ENCODE peak calls at places on chromosomes 11 and 22, in five cellular contexts. Q is CD8-positive, alpha-beta T cell; Z is heart left ventricle; T is cardiac muscle cell; E is left lung. P is an unnamed sample.

GRCh38 chr11:111046291-111046690 is 199.2 kb upstream of the POU2AF2 start:
- DNase-seq in T (no peak), Q (no peak), Z (no peak), E (no peak), P (no peak)

GRCh38 chr11:44622721-44623258 is 57.3 kb downstream of the CD82 start:
- DNase-seq in E (peak; percentile 55), T (no peak), Q (peak; percentile 9), Z (no peak), P (no peak)

GRCh38 chr11:59144096-59144495 is 1.4 kb downstream of the FAM111A start:
- DNase-seq in Z (no peak), E (no peak), Q (no peak), T (no peak), P (no peak)

GRCh38 chr11:118306556-118306955 is 2.0 kb downstream of the CD3E start:
- DNase-seq in Q (peak; percentile 44), T (peak; percentile 1), E (no peak), Z (no peak), P (no peak)

GRCh38 chr22:49913026-49913425 is 5.2 kb downstream of the ALG12 start:
- DNase-seq in Z (no peak), Q (no peak), T (no peak), E (no peak), P (no peak)

GRCh38 chr22:33785283-33785991 is 134.8 kb downstream of the LARGE1 start:
- DNase-seq in Z (no peak), E (no peak), T (peak; percentile 51), Q (no peak), P (peak; percentile 60)

GRCh38 chr22:46088541-46089311 is 61.6 kb upstream of the PPARA start:
- DNase-seq in Q (no peak), E (peak; percentile 82), T (peak; percentile 69), Z (peak; percentile 66), P (peak; percentile 80)

GRCh38 chr11:79212711-79213110 is 228.1 kb downstream of the TENM4 start:
- DNase-seq in Q (no peak), T (no peak), E (no peak), Z (no peak), P (no peak)

GRCh38 chr22:24578355-24579241 is 14.3 kb downstream of the LRRC75B start:
- DNase-seq in Q (no peak), Z (no peak), E (no peak), T (no peak), P (no peak)

GRCh38 chr22:27771637-27772369 is 29.8 kb downstream of the MN1 start:
- DNase-seq in Z (no peak), E (no peak), Q (no peak), T (no peak), P (no peak)

GRCh38 chr11:125987066-125987641 is 41.3 kb downstream of the VSIG10L2 start:
- DNase-seq in Q (no peak), Z (no peak), E (no peak), T (no peak), P (no peak)

GRCh38 chr22:19179472-19180048 is 1.0 kb upstream of the SLC25A1 start:
- DNase-seq in Q (peak; percentile 36), E (peak; percentile 90), T (peak; percentile 93), Z (peak; percentile 82), P (peak; percentile 70)

GRCh38 chr22:38706101-38706884 is 549 bp downstream of the GTPBP1 start:
- DNase-seq in E (peak; percentile 92), Q (peak; percentile 29), Z (peak; percentile 48), T (peak; percentile 40), P (peak; percentile 36)

GRCh38 chr22:38835888-38836301 is 7.9 kb downstream of the NPTXR start:
- DNase-seq in T (peak; percentile 14), Z (no peak), E (no peak), Q (no peak), P (peak; percentile 66)

GRCh38 chr11:118643142-118643994 is 36.0 kb downstream of the PHLDB1 start:
- DNase-seq in Q (no peak), Z (peak; percentile 72), E (peak; percentile 54), T (no peak), P (no peak)

GRCh38 chr11:93192163-93192562 is 5.6 kb downstream of the SLC36A4 start:
- DNase-seq in Q (no peak), E (no peak), T (peak; percentile 17), Z (no peak), P (no peak)

GRCh38 chr11:111631666-111632039 is 29.4 kb downstream of the SIK2 start:
- DNase-seq in E (no peak), Z (no peak), Q (no peak), T (peak; percentile 74), P (peak; percentile 66)

GRCh38 chr11:128741511-128741910 is 47.6 kb downstream of the FLI1 start:
- DNase-seq in T (no peak), Q (no peak), Z (no peak), E (no peak), P (no peak)

GRCh38 chr11:22192642-22193347 is at the start of gene ANO5:
- DNase-seq in E (peak; percentile 89), Q (no peak), T (peak; percentile 7), Z (peak; percentile 86), P (peak; percentile 4)

GRCh38 chr11:8907116-8907515 is 3.9 kb upstream of the AKIP1 start:
- DNase-seq in T (no peak), Z (no peak), Q (no peak), E (no peak), P (no peak)
- H3K27me3 ChIP-seq in T (no peaks in the 10 kb centered on the region), Z (no peaks in the 10 kb centered on the region), Q (no peaks in the 10 kb centered on the region), E (no peaks in the 10 kb centered on the region), P (no peaks in the 10 kb centered on the region)

GRCh38 chr22:47570300-47570685 is 807.8 kb downstream of the TBC1D22A start:
- DNase-seq in Q (no peak), Z (no peak), E (no peak), T (no peak), P (no peak)
- H3K9me3 ChIP-seq in Q (no peaks in the 10 kb centered on the region), Z (no peaks in the 10 kb centered on the region), E (no peaks in the 10 kb centered on the region), T (no peaks in the 10 kb centered on the region), P (no peaks in the 10 kb centered on the region)

DNA sequence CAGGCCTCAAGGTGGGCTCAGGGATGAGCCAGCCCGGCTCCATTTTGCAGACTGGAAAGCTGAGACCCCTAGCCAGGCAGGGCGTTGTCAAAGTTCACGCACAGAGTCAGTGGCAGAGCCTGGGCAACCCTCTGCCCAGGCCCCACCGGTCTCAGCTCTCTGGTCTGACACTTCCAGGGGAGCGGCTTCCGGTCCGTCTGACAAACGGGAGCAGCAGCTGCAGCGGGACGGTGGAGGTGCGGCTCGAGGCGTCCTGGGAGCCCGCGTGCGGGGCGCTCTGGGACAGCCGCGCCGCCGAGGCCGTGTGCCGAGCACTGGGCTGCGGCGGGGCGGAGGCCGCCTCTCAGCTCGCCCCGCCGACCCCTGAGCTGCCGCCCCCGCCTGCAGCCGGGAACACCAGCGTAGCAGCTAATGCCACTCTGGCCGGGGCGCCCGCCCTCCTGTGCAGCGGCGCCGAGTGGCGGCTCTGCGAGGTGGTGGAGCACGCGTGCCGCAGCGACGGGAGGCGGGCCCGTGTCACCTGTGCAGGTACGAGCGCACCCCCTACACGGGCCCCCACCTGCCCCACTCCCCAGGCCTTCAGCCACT is 36.0 kb downstream of the CD6 start:
- DNase-seq in T (no peak), Q (no peak), Z (no peak), E (no peak), P (no peak)
- H3K27me3 ChIP-seq in T (peaks cover 35% of the 10 kb centered on the region), Q (no peaks in the 10 kb centered on the region), Z (peaks cover 24% of the 10 kb centered on the region), E (peaks cover 45% of the 10 kb centered on the region), P (no peaks in the 10 kb centered on the region)

DNA sequence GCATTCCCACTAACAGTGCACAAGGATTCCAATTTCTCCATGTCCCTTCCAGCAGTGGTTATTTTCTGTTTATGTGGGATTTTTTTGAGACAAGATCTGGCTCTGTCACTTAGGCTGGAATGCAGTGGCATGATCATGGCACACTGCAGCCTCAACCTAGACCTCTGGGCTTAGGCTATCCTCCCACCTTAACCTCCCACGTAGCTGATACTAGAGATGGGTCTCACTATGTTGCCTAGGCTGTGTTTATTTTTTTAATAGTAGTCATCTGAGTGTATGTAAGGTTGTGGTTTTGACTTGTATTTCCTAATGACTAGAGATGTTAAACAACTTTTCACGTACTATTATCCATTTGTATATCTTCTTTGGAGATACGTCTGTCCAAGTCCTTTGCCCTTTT is 74.6 kb downstream of the KCNQ1OT1 start:
- DNase-seq in T (no peak), E (no peak), Z (no peak), Q (no peak), P (no peak)
- H3K9me3 ChIP-seq in T (no peaks in the 10 kb centered on the region), E (peaks cover 25% of the 10 kb centered on the region), Z (no peaks in the 10 kb centered on the region), Q (no peaks in the 10 kb centered on the region), P (peaks cover 27% of the 10 kb centered on the region)

DNA sequence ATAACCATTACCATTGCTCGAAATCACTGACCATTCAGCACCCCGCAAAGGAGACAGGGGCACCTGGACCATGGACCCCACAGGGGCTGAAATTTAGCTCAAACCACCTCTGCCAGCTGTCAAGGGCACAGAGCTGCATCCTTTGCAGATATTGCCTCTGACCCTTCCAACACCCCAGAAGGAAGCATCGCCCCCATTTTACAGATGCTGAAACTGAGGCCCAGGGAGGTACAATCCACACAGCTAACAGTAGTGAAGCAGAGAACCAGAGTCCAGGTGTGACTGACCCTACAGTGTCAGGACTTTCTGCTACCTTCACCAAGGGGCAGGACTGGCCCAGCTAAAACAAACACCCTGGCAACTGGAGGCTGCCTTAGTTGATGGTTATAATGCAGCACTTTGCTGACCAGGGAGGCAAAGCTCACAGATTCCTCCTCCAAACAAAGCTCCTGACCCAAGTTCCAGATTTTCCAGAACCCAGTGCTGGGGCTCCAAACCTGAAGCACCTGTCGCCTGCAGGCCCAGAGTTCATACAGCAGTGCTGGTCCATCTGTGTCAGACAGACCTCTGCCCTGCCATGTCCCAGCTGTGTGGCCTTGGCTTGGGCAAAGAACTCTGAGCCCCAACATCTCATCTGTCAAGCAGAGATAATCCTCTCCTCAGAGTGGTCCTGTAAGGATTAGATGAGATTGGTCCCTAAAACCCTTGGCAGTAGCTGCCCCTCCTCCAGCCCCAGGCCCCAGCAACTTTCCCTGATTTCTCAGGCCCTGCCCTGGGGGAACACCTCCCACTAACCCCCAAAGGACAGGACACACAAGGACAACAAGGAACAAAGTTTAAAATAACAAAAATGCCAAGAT is 15.2 kb upstream of the ARAP1 start:
- DNase-seq in Z (no peak), Q (no peak), T (no peak), E (no peak), P (no peak)
- H3K27me3 ChIP-seq in Z (no peaks in the 10 kb centered on the region), Q (no peaks in the 10 kb centered on the region), T (no peaks in the 10 kb centered on the region), E (no peaks in the 10 kb centered on the region), P (no peaks in the 10 kb centered on the region)